ENCODE peak calls at places on chromosomes 13 and 19, in eight cellular contexts. One of them, this sample, is unnamed.

GRCh38 chr19:40822161-40822560 is 23.2 kb downstream of the EGLN2 start:
- DNase-seq in neural progenitor cell: no peak
- DNase-seq in thyroid gland: no peak
- DNase-seq in tibial nerve: no peak
- DNase-seq in heart left ventricle: no peak
- DNase-seq in heart right ventricle: no peak
- DNase-seq in transverse colon: no peak
- DNase-seq in ovary: no peak
- DNase-seq in this sample: no peak

GRCh38 chr19:32397736-32398135 is 7.8 kb upstream of the DPY19L3 start:
- DNase-seq in heart right ventricle: no peak
- DNase-seq in transverse colon: no peak
- DNase-seq in heart left ventricle: no peak
- DNase-seq in tibial nerve: no peak
- DNase-seq in neural progenitor cell: no peak
- DNase-seq in thyroid gland: no peak
- DNase-seq in ovary: no peak
- DNase-seq in this sample: no peak

GRCh38 chr19:42313096-42313839 is at the start of gene TMEM145:
- DNase-seq in heart right ventricle: no peak
- DNase-seq in ovary: peak; percentile 65
- DNase-seq in transverse colon: peak; percentile 41
- DNase-seq in heart left ventricle: no peak
- DNase-seq in tibial nerve: no peak
- DNase-seq in neural progenitor cell: peak; percentile 84
- DNase-seq in thyroid gland: no peak
- DNase-seq in this sample: no peak

GRCh38 chr13:83880275-83881027 is 1.8 kb downstream of the SLITRK1 start:
- DNase-seq in ovary: no peak
- DNase-seq in heart right ventricle: no peak
- DNase-seq in thyroid gland: no peak
- DNase-seq in neural progenitor cell: peak; percentile 26
- DNase-seq in heart left ventricle: no peak
- DNase-seq in tibial nerve: no peak
- DNase-seq in transverse colon: no peak
- DNase-seq in this sample: no peak

GRCh38 chr13:31043891-31044657 is 111.6 kb downstream of the TEX26 start:
- DNase-seq in thyroid gland: peak; percentile 78
- DNase-seq in heart left ventricle: peak; percentile 66
- DNase-seq in heart right ventricle: peak; percentile 73
- DNase-seq in neural progenitor cell: peak; percentile 84
- DNase-seq in tibial nerve: peak; percentile 79
- DNase-seq in ovary: peak; percentile 85
- DNase-seq in transverse colon: peak; percentile 87
- DNase-seq in this sample: peak; percentile 67

GRCh38 chr19:39194832-39195542 is 1.8 kb upstream of the NCCRP1 start:
- DNase-seq in tibial nerve: no peak
- DNase-seq in heart right ventricle: no peak
- DNase-seq in heart left ventricle: no peak
- DNase-seq in thyroid gland: no peak
- DNase-seq in transverse colon: no peak
- DNase-seq in neural progenitor cell: peak; percentile 20
- DNase-seq in ovary: no peak
- DNase-seq in this sample: no peak

GRCh38 chr19:1050989-1051788 is 11.3 kb downstream of the ABCA7 start:
- DNase-seq in heart right ventricle: no peak
- DNase-seq in heart left ventricle: no peak
- DNase-seq in tibial nerve: no peak
- DNase-seq in neural progenitor cell: no peak
- DNase-seq in ovary: no peak
- DNase-seq in thyroid gland: no peak
- DNase-seq in transverse colon: no peak
- DNase-seq in this sample: no peak

GRCh38 chr13:92842145-92842544 is 384.5 kb upstream of the GPC6 start:
- DNase-seq in heart right ventricle: no peak
- DNase-seq in transverse colon: no peak
- DNase-seq in neural progenitor cell: no peak
- DNase-seq in ovary: no peak
- DNase-seq in thyroid gland: no peak
- DNase-seq in tibial nerve: no peak
- DNase-seq in heart left ventricle: no peak
- DNase-seq in this sample: no peak

GRCh38 chr19:33279430-33280350 is 22.6 kb downstream of the CEBPA start:
- DNase-seq in heart left ventricle: no peak
- DNase-seq in ovary: no peak
- DNase-seq in transverse colon: no peak
- DNase-seq in thyroid gland: no peak
- DNase-seq in tibial nerve: no peak
- DNase-seq in heart right ventricle: no peak
- DNase-seq in neural progenitor cell: no peak
- DNase-seq in this sample: no peak

GRCh38 chr19:49642488-49643035 is 553 bp downstream of the SCAF1 start:
- DNase-seq in ovary: no peak
- DNase-seq in thyroid gland: no peak
- DNase-seq in neural progenitor cell: no peak
- DNase-seq in tibial nerve: no peak
- DNase-seq in heart left ventricle: no peak
- DNase-seq in transverse colon: no peak
- DNase-seq in heart right ventricle: no peak
- DNase-seq in this sample: no peak

GRCh38 chr19:56333506-56333905 is 18.9 kb upstream of the ZSCAN5A start:
- DNase-seq in transverse colon: peak; percentile 54
- DNase-seq in tibial nerve: peak; percentile 71
- DNase-seq in heart right ventricle: no peak
- DNase-seq in ovary: no peak
- DNase-seq in thyroid gland: peak; percentile 33
- DNase-seq in neural progenitor cell: peak; percentile 48
- DNase-seq in heart left ventricle: no peak
- DNase-seq in this sample: no peak

GRCh38 chr19:46550684-46551083 is 50.4 kb upstream of the CALM3 start:
- DNase-seq in thyroid gland: no peak
- DNase-seq in neural progenitor cell: no peak
- DNase-seq in ovary: no peak
- DNase-seq in heart left ventricle: no peak
- DNase-seq in transverse colon: no peak
- DNase-seq in tibial nerve: no peak
- DNase-seq in heart right ventricle: no peak
- DNase-seq in this sample: no peak

GRCh38 chr19:46542428-46543230 is 47.0 kb upstream of the PNMA8B start:
- DNase-seq in thyroid gland: peak; percentile 96
- DNase-seq in heart right ventricle: peak; percentile 82
- DNase-seq in tibial nerve: peak; percentile 100
- DNase-seq in heart left ventricle: peak; percentile 87
- DNase-seq in ovary: peak; percentile 89
- DNase-seq in transverse colon: peak; percentile 91
- DNase-seq in neural progenitor cell: peak; percentile 97
- DNase-seq in this sample: peak; percentile 88

GRCh38 chr19:46551175-46551574 is 50.0 kb upstream of the CALM3 start:
- DNase-seq in tibial nerve: no peak
- DNase-seq in ovary: no peak
- DNase-seq in heart right ventricle: no peak
- DNase-seq in heart left ventricle: no peak
- DNase-seq in thyroid gland: no peak
- DNase-seq in transverse colon: no peak
- DNase-seq in neural progenitor cell: no peak
- DNase-seq in this sample: no peak

DNA sequence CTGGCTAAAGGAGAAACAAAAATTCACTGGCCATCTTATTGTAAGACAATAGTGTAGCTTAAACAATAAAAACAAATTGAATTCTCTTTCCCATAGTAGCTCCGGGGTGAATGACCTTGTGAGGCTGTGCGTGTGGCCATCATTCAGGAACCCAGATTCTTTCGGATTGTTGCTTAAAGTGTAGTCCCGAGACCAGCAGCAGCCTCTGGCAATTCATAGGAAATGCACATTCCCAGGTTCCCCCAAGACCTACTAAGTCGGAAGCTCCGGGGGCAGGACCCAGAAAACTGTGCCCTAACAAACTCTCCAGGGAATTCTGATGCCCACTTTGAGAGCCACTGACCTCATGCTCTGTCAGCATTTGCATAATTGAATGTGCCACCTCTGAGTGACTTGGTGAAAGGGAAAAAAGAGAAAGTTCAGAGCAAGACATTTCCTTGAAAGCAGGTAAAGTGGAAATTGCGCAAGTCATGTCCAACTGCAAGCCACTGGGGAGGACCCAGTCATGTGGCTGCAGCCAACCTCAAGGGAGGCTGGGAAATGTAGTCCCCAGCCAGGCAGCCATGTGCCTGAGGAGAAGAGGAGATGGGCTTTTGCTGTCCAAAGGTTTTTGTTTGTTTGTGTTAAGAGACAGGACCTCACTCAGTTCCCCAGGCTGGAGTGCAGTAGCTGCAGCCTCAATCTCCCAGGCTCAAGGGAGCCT is 50.7 kb upstream of the PNMA8B start:
- DNase-seq in thyroid gland: peak; percentile 80
- DNase-seq in heart right ventricle: no peak
- DNase-seq in ovary: no peak
- DNase-seq in tibial nerve: peak; percentile 13
- DNase-seq in neural progenitor cell: peak; percentile 51
- DNase-seq in transverse colon: peak; percentile 60
- DNase-seq in heart left ventricle: no peak
- DNase-seq in this sample: no peak
- H3K4me3 ChIP-seq in thyroid gland: no peak overlapping the region
- H3K4me3 ChIP-seq in heart right ventricle: no peak overlapping the region
- H3K4me3 ChIP-seq in ovary: no peak overlapping the region
- H3K4me3 ChIP-seq in tibial nerve: no peak overlapping the region
- H3K4me3 ChIP-seq in neural progenitor cell: peak overlapping the region; percentile 20
- H3K4me3 ChIP-seq in transverse colon: peak overlapping the region; percentile 14
- H3K4me3 ChIP-seq in heart left ventricle: no peak overlapping the region
- H3K4me3 ChIP-seq in this sample: peak overlapping the region; percentile 29

GRCh38 chr19:13884726-13885591 is 8.0 kb downstream of the NANOS3 start:
- DNase-seq in heart right ventricle: no peak
- DNase-seq in thyroid gland: peak; percentile 73
- DNase-seq in tibial nerve: no peak
- DNase-seq in heart left ventricle: no peak
- DNase-seq in neural progenitor cell: no peak
- DNase-seq in transverse colon: peak; percentile 81
- DNase-seq in ovary: no peak
- DNase-seq in this sample: no peak
- H3K27ac ChIP-seq in heart right ventricle: no peak overlapping the region
- H3K27ac ChIP-seq in thyroid gland: no peak overlapping the region
- H3K27ac ChIP-seq in tibial nerve: peak overlapping the region; percentile 9
- H3K27ac ChIP-seq in heart left ventricle: no peak overlapping the region
- H3K27ac ChIP-seq in neural progenitor cell: no peak overlapping the region
- H3K27ac ChIP-seq in transverse colon: peak overlapping the region; percentile 80
- H3K27ac ChIP-seq in ovary: no peak overlapping the region
- H3K27ac ChIP-seq in this sample: no peak overlapping the region

GRCh38 chr19:6767357-6768235 is at the start of gene SH2D3A:
- DNase-seq in heart left ventricle: peak; percentile 64
- DNase-seq in neural progenitor cell: peak; percentile 96
- DNase-seq in tibial nerve: no peak
- DNase-seq in transverse colon: peak; percentile 98
- DNase-seq in ovary: no peak
- DNase-seq in thyroid gland: peak; percentile 94
- DNase-seq in heart right ventricle: peak; percentile 59
- DNase-seq in this sample: peak; percentile 51

GRCh38 chr19:6766357-6767080 is 716 bp downstream of the SH2D3A start:
- DNase-seq in thyroid gland: no peak
- DNase-seq in neural progenitor cell: no peak
- DNase-seq in transverse colon: no peak
- DNase-seq in heart left ventricle: no peak
- DNase-seq in tibial nerve: no peak
- DNase-seq in heart right ventricle: no peak
- DNase-seq in ovary: no peak
- DNase-seq in this sample: no peak

GRCh38 chr19:6769006-6769637 is 1.9 kb upstream of the SH2D3A start:
- DNase-seq in thyroid gland: no peak
- DNase-seq in tibial nerve: no peak
- DNase-seq in transverse colon: no peak
- DNase-seq in ovary: no peak
- DNase-seq in heart right ventricle: no peak
- DNase-seq in heart left ventricle: no peak
- DNase-seq in neural progenitor cell: peak; percentile 64
- DNase-seq in this sample: no peak

GRCh38 chr19:6767081-6767356 is 216 bp downstream of the SH2D3A start:
- DNase-seq in heart right ventricle: no peak
- DNase-seq in neural progenitor cell: peak; percentile 34
- DNase-seq in tibial nerve: no peak
- DNase-seq in heart left ventricle: no peak
- DNase-seq in transverse colon: no peak
- DNase-seq in thyroid gland: no peak
- DNase-seq in ovary: no peak
- DNase-seq in this sample: no peak

GRCh38 chr19:6768236-6768785 is 1.1 kb upstream of the SH2D3A start:
- DNase-seq in tibial nerve: no peak
- DNase-seq in thyroid gland: no peak
- DNase-seq in heart right ventricle: no peak
- DNase-seq in transverse colon: no peak
- DNase-seq in ovary: no peak
- DNase-seq in neural progenitor cell: no peak
- DNase-seq in heart left ventricle: no peak
- DNase-seq in this sample: no peak
- H3K4me3 ChIP-seq in tibial nerve: no peak overlapping the region
- H3K4me3 ChIP-seq in thyroid gland: no peak overlapping the region
- H3K4me3 ChIP-seq in heart right ventricle: no peak overlapping the region
- H3K4me3 ChIP-seq in transverse colon: peak overlapping the region; percentile 32
- H3K4me3 ChIP-seq in ovary: no peak overlapping the region
- H3K4me3 ChIP-seq in neural progenitor cell: no peak overlapping the region
- H3K4me3 ChIP-seq in heart left ventricle: no peak overlapping the region
- H3K4me3 ChIP-seq in this sample: no peak overlapping the region

GRCh38 chr13:44093607-44094583 is 214.2 kb downstream of the LACC1 start:
- DNase-seq in ovary: no peak
- DNase-seq in heart left ventricle: no peak
- DNase-seq in neural progenitor cell: no peak
- DNase-seq in transverse colon: no peak
- DNase-seq in thyroid gland: no peak
- DNase-seq in heart right ventricle: no peak
- DNase-seq in tibial nerve: no peak
- DNase-seq in this sample: no peak

GRCh38 chr13:44088409-44088808 is 208.7 kb downstream of the LACC1 start:
- DNase-seq in tibial nerve: no peak
- DNase-seq in transverse colon: no peak
- DNase-seq in heart right ventricle: no peak
- DNase-seq in heart left ventricle: no peak
- DNase-seq in neural progenitor cell: no peak
- DNase-seq in ovary: no peak
- DNase-seq in thyroid gland: no peak
- DNase-seq in this sample: no peak

GRCh38 chr13:44088911-44089851 is 209.5 kb downstream of the LACC1 start:
- DNase-seq in heart left ventricle: no peak
- DNase-seq in tibial nerve: no peak
- DNase-seq in thyroid gland: no peak
- DNase-seq in ovary: no peak
- DNase-seq in heart right ventricle: no peak
- DNase-seq in transverse colon: no peak
- DNase-seq in neural progenitor cell: no peak
- DNase-seq in this sample: no peak

GRCh38 chr13:44096906-44097305 is 217.2 kb downstream of the LACC1 start:
- DNase-seq in transverse colon: no peak
- DNase-seq in tibial nerve: no peak
- DNase-seq in heart right ventricle: no peak
- DNase-seq in thyroid gland: no peak
- DNase-seq in ovary: no peak
- DNase-seq in heart left ventricle: no peak
- DNase-seq in neural progenitor cell: no peak
- DNase-seq in this sample: no peak

DNA sequence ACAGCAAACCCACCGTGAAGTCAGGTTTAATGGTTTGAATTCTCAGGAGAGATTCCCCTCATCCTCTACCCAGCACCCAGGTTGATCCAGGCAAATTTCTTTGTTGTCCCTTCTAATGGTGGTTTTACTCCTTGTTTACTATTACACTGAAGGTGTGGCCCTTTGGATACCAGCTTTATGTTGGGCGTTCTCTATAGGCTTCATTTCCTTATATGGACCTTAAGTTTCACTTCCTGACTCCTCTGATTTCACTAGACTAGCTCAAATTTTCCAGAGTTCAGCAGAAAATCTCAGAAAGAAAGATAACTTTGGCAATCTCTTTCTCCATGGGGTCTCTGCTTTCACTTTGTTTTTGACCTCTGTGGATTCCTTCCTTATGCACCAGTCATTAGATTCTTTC is 212.3 kb downstream of the LACC1 start:
- DNase-seq in ovary: no peak
- DNase-seq in neural progenitor cell: no peak
- DNase-seq in heart right ventricle: no peak
- DNase-seq in thyroid gland: no peak
- DNase-seq in transverse colon: no peak
- DNase-seq in heart left ventricle: no peak
- DNase-seq in tibial nerve: no peak
- DNase-seq in this sample: no peak
- H3K27ac ChIP-seq in ovary: no peak overlapping the region
- H3K27ac ChIP-seq in neural progenitor cell: no peak overlapping the region
- H3K27ac ChIP-seq in heart right ventricle: no peak overlapping the region
- H3K27ac ChIP-seq in thyroid gland: no peak overlapping the region
- H3K27ac ChIP-seq in transverse colon: no peak overlapping the region
- H3K27ac ChIP-seq in heart left ventricle: no peak overlapping the region
- H3K27ac ChIP-seq in tibial nerve: no peak overlapping the region
- H3K27ac ChIP-seq in this sample: no peak overlapping the region

This sample was measured in left ventricle myocardium inferior.